ENCODE peak calls at places on chromosome 15, in nine cellular contexts. E, S, I, A, T, U, D, B and Z are unnamed samples.
A peak's percentile ranks its signal among the peaks of the same experiment; 100 is the strongest.

GRCh38 chr15:82653483-82653882 is 6.3 kb upstream of the CPEB1 start:
- DNase-seq in B (no peak), A (no peak), T (no peak), I (no peak), U (no peak), S (no peak), D (no peak), E (no peak), Z (no peak)

GRCh38 chr15:24857777-24858176 is 97.0 kb upstream of the SNRPN start:
- DNase-seq in E (no peak), D (peak; percentile 61), U (no peak), T (no peak), I (no peak), B (no peak), S (no peak), A (no peak), Z (no peak)

GRCh38 chr15:80494311-80494710 is 90.1 kb downstream of the ARNT2 start:
- DNase-seq in D (peak; percentile 74), A (no peak), E (no peak), U (no peak), I (no peak), B (no peak), T (no peak), S (no peak), Z (no peak)

GRCh38 chr15:99399612-99400011 is 148.3 kb downstream of the LRRC28 start:
- DNase-seq in D (no peak), T (no peak), B (no peak), S (no peak), I (no peak), A (no peak), U (no peak), E (no peak), Z (no peak)

GRCh38 chr15:83830381-83830780 is 176.5 kb downstream of the ADAMTSL3 start:
- DNase-seq in D (no peak), A (no peak), E (no peak), I (no peak), B (no peak), S (no peak), T (no peak), U (no peak), Z (no peak)

GRCh38 chr15:31344824-31345605 is 18.4 kb downstream of the KLF13 start:
- DNase-seq in T (peak; percentile 91), S (no peak), D (no peak), B (no peak), A (peak; percentile 57), I (no peak), U (no peak), E (peak; percentile 74), Z (no peak)

GRCh38 chr15:82186748-82187415 is 75.7 kb downstream of the EFL1 start:
- DNase-seq in U (no peak), D (no peak), T (no peak), B (no peak), E (no peak), S (peak; percentile 35), I (no peak), A (no peak), Z (no peak)

GRCh38 chr15:62920569-62921502 is 121.7 kb upstream of the TPM1 start:
- DNase-seq in I (peak; percentile 58), E (peak; percentile 58), B (no peak), D (peak; percentile 63), S (no peak), A (no peak), T (no peak), U (no peak), Z (no peak)

GRCh38 chr15:64686130-64686735 is 89.2 kb downstream of the RBPMS2 start:
- DNase-seq in A (peak; percentile 33), E (no peak), S (no peak), T (no peak), B (no peak), I (no peak), D (peak; percentile 63), U (no peak), Z (no peak)

GRCh38 chr15:38688761-38689160 is 124.1 kb upstream of the RASGRP1 start:
- DNase-seq in T (peak; percentile 62), B (no peak), S (no peak), A (no peak), E (no peak), D (no peak), U (no peak), I (no peak), Z (no peak)

GRCh38 chr15:35691176-35691761 is 145.3 kb upstream of the DPH6 start:
- DNase-seq in B (no peak), I (no peak), A (no peak), T (no peak), S (no peak), U (no peak), D (no peak), E (no peak), Z (no peak)

GRCh38 chr15:35693887-35694286 is 147.9 kb upstream of the DPH6 start:
- DNase-seq in I (no peak), D (no peak), B (no peak), S (no peak), U (no peak), E (no peak), T (no peak), A (no peak), Z (no peak)

GRCh38 chr15:35693286-35693685 is 147.3 kb upstream of the DPH6 start:
- DNase-seq in E (no peak), D (peak; percentile 61), A (no peak), I (no peak), B (no peak), S (no peak), T (no peak), U (no peak), Z (no peak)

GRCh38 chr15:35690698-35691116 is 144.7 kb upstream of the DPH6 start:
- DNase-seq in B (no peak), E (no peak), I (no peak), D (peak; percentile 82), U (no peak), S (no peak), A (no peak), T (no peak), Z (no peak)

DNA sequence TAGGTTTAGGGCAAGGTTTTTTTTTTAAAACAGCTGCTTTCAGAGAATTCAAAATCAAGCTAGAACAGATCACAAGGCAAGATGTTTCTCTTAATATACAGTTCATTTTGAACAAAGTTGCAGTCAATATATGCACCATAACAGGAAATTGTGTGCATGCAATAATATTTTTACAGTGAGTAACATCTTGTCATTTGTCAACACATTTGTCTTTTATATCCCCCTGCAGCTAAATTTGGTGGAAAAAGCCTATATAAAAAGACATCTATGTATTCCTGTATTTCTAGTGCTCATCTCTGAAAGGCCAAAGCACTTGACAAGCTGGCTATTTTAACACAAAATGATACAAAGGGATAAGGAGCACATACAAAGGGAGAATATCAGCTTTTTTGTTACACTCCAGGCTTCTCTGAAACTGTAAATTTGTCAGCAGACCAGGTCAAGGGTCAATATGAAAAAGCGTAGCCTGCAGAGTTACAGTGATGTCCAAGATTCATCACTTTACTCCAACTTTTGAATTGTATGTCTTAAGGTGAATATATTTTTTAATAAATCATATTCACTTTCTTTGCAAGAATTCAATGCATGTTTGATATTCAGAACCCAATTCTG is 146.4 kb upstream of the DPH6 start:
- DNase-seq in D (no peak), T (no peak), S (no peak), E (no peak), B (no peak), U (no peak), A (no peak), I (no peak), Z (no peak)
- H3K4me1 ChIP-seq in D (peaks cover 11% of the 10 kb centered on the region), T (no peaks in the 10 kb centered on the region), S (no peaks in the 10 kb centered on the region), E (peaks cover 27% of the 10 kb centered on the region), B (peaks cover 22% of the 10 kb centered on the region), U (peaks cover 44% of the 10 kb centered on the region), A (peaks cover 32% of the 10 kb centered on the region), I (no peaks in the 10 kb centered on the region), Z (no peaks in the 10 kb centered on the region)

DNA sequence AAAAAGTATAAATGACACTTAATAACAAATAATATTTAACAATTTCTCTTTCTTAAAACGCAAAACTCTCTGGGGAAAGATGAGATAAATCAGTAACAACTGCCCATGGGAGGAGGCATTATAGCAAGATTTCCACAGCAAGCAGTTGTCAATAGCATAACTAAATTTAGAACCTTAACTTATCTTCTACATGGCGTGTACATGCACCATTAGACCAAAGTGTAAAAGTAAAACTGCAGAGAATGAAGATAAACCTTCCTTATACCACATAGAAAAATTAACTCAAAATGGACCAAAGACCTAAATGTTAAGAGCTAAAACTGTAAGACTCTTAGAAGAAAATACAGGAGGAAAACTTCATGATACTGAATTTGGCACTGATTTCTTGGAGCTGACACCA is 39.9 kb downstream of the MYO5A start:
- DNase-seq in T (no peak), E (no peak), A (no peak), S (no peak), I (no peak), U (no peak), B (no peak), D (no peak), Z (no peak)
- TF ChIP-seq POLR2A in T (no peak), E (no peak), A (no peak), S (no peak), I (no peak), U (no peak), B (no peak), D (no peak), Z (no peak)

GRCh38 chr15:60903221-60903620 is 325.9 kb downstream of the RORA start:
- DNase-seq in T (no peak), B (no peak), A (no peak), U (no peak), D (no peak), S (no peak), E (no peak), I (no peak), Z (no peak)

GRCh38 chr15:60906275-60906674 is 322.8 kb downstream of the RORA start:
- DNase-seq in D (no peak), S (no peak), A (no peak), I (no peak), B (no peak), T (no peak), E (no peak), U (no peak), Z (no peak)

GRCh38 chr15:60907233-60907947 is 321.7 kb downstream of the RORA start:
- DNase-seq in D (no peak), S (no peak), U (no peak), E (no peak), A (no peak), I (peak; percentile 56), B (no peak), T (no peak), Z (no peak)

GRCh38 chr15:60908888-60909287 is 320.2 kb downstream of the RORA start:
- DNase-seq in T (no peak), B (no peak), U (no peak), A (no peak), I (no peak), S (no peak), E (no peak), D (no peak), Z (no peak)

GRCh38 chr15:60905587-60905986 is 323.5 kb downstream of the RORA start:
- DNase-seq in T (peak; percentile 51), U (no peak), D (no peak), E (no peak), S (no peak), A (peak; percentile 43), B (no peak), I (no peak), Z (no peak)
- TF ChIP-seq CTCF in T (no peak), U (no peak), D (no peak), E (no peak), S (no peak), A (peak; percentile 16), B (no peak), I (no peak), Z (no peak)

DNA sequence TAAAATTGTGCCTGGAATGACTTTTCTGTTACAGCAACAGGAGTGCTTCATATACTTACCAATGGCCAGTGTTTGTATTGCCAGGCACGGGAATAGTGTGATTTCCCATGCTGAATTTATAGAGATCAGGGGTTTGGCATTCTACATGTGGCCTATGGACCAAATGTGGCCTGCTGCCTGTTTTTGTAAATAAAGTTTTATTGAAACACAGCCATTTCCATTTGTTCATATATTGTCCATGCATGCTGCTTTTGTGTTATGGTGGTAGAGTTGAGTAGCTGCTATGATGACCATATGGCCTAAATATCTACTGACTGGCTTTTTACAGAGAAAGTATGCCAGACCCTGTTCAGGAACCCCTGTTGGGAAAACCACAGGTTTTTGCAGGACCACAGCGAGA is 55.6 kb downstream of the SLCO3A1 start:
- DNase-seq in B (no peak), D (no peak), T (no peak), S (no peak), I (no peak), A (no peak), E (no peak), U (no peak), Z (no peak)
- H3K4me1 ChIP-seq in B (peaks cover 21% of the 10 kb centered on the region), D (no peaks in the 10 kb centered on the region), T (no peaks in the 10 kb centered on the region), S (no peaks in the 10 kb centered on the region), I (no peaks in the 10 kb centered on the region), A (no peaks in the 10 kb centered on the region), E (peaks cover 13% of the 10 kb centered on the region), U (no peaks in the 10 kb centered on the region), Z (no peaks in the 10 kb centered on the region)